ENCODE peak calls at places on chromosomes 12 and 14, in five cellular contexts. Q is Peyer's patch, O is Karpas-422, B is SK-N-SH, E is BE2C. M is an unnamed sample. For H3K36me3, the result is how much of the 10 kb centered on the place peaks cover.

GRCh38 chr14:73223049-73223448 is 14.3 kb upstream of the PAPLN start:
- DNase-seq in E (no peak), O (peak), B (no peak), Q (no peak), M (no peak)

GRCh38 chr12:124130717-124131670 is 158.0 kb downstream of the ZNF664 start:
- DNase-seq in Q (no peak), E (no peak), O (no peak), B (no peak), M (no peak)

GRCh38 chr12:82942963-82943362 is 256.3 kb downstream of the TMTC2 start:
- DNase-seq in E (no peak), B (no peak), O (no peak), Q (no peak), M (no peak)

GRCh38 chr12:95322335-95322734 is 104.7 kb downstream of the VEZT start:
- DNase-seq in E (no peak), O (no peak), B (no peak), Q (no peak), M (no peak)

GRCh38 chr14:105464501-105464900 is 10.1 kb upstream of the CRIP2 start:
- DNase-seq in Q (no peak), B (no peak), E (no peak), O (no peak), M (no peak)

GRCh38 chr12:22350817-22351371 is 16.4 kb upstream of the ST8SIA1 start:
- DNase-seq in O (no peak), E (no peak), B (no peak), Q (no peak), M (no peak)

GRCh38 chr12:117590999-117591398 is 229.6 kb upstream of the NOS1 start:
- DNase-seq in Q (no peak), B (no peak), O (no peak), E (no peak), M (no peak)

GRCh38 chr14:68012861-68013260 is 193.3 kb downstream of the RAD51B start:
- DNase-seq in B (no peak), O (no peak), Q (no peak), E (no peak), M (no peak)

GRCh38 chr12:67517181-67517887 is 131.2 kb upstream of the DYRK2 start:
- DNase-seq in Q (no peak), E (no peak), B (no peak), O (no peak), M (no peak)

GRCh38 chr12:110046451-110047187 is 1.7 kb downstream of the C12orf76 start:
- DNase-seq in Q (no peak), O (no peak), E (no peak), B (no peak), M (no peak)

GRCh38 chr14:78157855-78158436 is 12.2 kb upstream of the NRXN3 start:
- DNase-seq in O (peak), E (no peak), Q (no peak), B (no peak), M (no peak)

GRCh38 chr12:106248849-106249371 is 1.1 kb upstream of the CKAP4 start:
- DNase-seq in O (no peak), Q (peak), B (no peak), E (no peak), M (peak)

GRCh38 chr14:21302013-21302857 is 22.4 kb downstream of the RPGRIP1 start:
- DNase-seq in E (no peak), O (no peak), B (no peak), Q (no peak), M (no peak)

GRCh38 chr12:64780220-64780530 is 21.0 kb upstream of the GNS start:
- DNase-seq in B (no peak), Q (no peak), E (no peak), O (no peak), M (no peak)

GRCh38 chr12:21323736-21324135 is 11.0 kb downstream of the SLCO1A2 start:
- DNase-seq in E (no peak), B (no peak), O (no peak), Q (no peak), M (no peak)

DNA sequence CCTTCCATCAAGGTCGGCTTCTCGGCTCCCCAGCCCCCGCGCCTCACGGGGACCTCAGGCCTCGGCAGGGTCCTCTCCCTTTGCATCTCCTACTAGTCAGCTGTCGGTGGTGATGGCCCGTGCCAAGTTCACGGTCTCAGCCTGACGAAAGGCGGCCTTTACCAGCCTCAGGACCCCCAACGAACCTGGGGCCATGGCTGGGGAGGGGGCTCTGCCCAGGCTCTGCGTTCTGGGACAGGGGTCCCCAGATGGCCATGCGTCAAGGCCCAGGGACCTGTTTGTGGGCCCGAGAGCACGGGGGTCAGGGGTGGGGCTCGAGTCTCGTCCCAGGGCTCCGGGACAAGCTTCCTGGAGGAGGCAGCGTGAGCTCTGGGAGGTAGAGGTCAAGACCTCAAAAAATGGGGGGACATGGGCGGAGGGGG is 32.8 kb upstream of the DEGS2 start:
- DNase-seq in B (no peak), O (no peak), Q (peak), E (no peak), M (no peak)
- H3K4me3 ChIP-seq in B (peak), O (peak), Q (peak), E (peak), M (peak)

DNA sequence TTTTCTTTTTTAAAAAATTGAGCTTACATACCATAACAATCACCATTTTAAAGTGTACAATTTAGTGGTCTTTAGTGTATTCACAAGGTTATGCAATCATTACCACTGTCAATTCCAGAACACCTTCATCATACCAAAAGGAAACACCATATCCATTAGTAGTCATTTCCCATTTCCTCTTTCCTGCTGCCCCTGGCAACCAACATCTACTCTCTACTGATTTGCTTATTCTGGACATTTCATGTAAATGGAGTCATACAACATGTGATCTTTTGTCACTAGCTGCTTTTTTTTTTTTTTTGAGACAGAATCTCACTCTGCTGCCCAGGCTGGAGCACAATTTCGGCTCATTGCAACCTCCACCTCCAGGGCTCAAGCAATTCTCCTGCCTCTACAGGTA is 66.8 kb upstream of the CFL2 start:
- DNase-seq in O (peak), B (no peak), E (no peak), Q (no peak), M (no peak)
- H3K36me3 ChIP-seq in O (half or more), B (half or more), E (half or more), Q (under half), M (under half)

DNA sequence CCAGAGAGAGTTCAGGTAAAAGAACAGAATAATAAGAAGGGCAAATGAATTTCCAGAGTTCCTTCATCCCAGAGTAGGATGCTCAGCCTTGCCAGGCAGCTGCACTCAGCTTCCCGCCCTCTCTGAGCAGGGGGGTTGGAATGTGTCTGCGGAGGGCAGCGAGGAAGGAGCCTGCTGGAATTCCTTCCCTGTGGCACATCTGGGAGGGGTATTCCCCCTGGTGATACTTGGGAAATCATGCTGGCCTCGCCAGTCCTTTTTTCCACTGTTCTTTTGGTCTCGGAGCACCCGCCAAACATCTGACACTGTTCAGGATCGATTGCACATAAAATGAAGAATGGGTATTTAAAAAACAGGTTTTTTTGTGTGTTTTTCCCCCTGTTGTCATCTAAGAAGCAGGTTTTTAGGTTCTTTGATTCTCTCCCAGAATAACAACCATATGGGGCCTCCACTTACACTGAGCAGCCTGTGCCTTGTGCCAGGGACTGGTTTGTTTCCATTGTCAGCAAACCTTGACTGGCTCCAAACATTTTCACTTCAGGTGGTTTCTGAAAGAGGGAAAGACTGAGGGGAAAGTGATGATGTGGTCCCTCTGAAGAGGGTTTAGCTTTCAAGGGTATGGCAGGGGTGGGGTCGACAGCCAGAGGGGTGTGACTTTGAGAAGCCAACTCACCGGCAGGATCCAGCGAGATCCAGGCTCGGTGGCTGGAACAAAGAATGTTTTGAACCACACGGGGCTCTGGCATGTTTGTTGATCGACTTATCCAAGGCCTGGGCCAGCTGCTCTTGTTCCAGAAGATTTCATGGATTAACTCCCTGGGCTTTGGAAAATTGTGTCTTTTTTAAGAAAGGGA is 215.1 kb downstream of the CACNA1C start:
- DNase-seq in O (no peak), Q (no peak), E (no peak), B (no peak), M (no peak)
- H3K4me3 ChIP-seq in O (no peak), Q (no peak), E (no peak), B (no peak), M (no peak)

GRCh38 chr14:101465795-101466448 is 95.4 kb upstream of the DIO3 start:
- DNase-seq in E (no peak), B (no peak), Q (peak), O (no peak), M (no peak)
- H3K36me3 ChIP-seq in E (under half), B (under half), Q (under half), O (under half), M (under half)

GRCh38 chr12:89134213-89134770 is 218.0 kb downstream of the DUSP6 start:
- DNase-seq in B (no peak), O (no peak), E (no peak), Q (no peak), M (no peak)
- H3K4me3 ChIP-seq in B (no peak), O (no peak), E (no peak), Q (no peak), M (no peak)

GRCh38 chr12:85356596-85357385 is 76.8 kb downstream of the ALX1 start:
- DNase-seq in B (no peak), E (no peak), Q (no peak), O (no peak), M (no peak)
- H3K36me3 ChIP-seq in B (under half), E (under half), Q (under half), O (under half), M (under half)

GRCh38 chr14:31842905-31843304 is 234.2 kb upstream of the ARHGAP5 start:
- DNase-seq in Q (no peak), O (no peak), E (no peak), B (no peak), M (no peak)
- H3K4me3 ChIP-seq in Q (no peak), O (no peak), E (no peak), B (no peak), M (no peak)

GRCh38 chr12:50087159-50087558 is 2.0 kb downstream of the SMARCD1 start:
- DNase-seq in Q (no peak), O (no peak), E (no peak), B (no peak), M (no peak)
- H3K36me3 ChIP-seq in Q (under half), O (under half), E (half or more), B (under half), M (under half)

DNA sequence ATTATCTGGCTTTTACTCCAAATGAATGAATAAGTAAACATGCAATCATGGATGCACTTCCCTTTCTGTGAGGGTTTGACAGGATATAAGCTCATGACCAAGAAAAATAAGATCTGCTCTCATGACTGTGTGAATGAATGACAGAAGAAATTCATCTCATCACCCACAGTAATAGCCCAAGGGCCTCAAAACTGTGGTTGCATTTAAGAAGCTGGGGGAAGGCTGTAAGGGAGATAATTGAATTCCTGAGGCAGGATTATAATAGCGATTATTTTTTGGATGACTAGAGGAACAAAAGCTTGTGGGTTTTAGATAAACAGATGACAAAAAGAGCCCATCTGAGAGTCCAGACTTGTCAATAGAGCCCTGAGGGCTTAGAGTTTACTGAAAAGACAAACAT is 161.1 kb downstream of the NTF3 start:
- DNase-seq in E (no peak), B (no peak), Q (no peak), O (no peak), M (no peak)
- H3K4me3 ChIP-seq in E (no peak), B (no peak), Q (no peak), O (no peak), M (no peak)

GRCh38 chr14:103728721-103729120 is 13.1 kb downstream of the ZFYVE21 start:
- DNase-seq in Q (no peak), E (no peak), B (no peak), O (no peak), M (no peak)
- H3K36me3 ChIP-seq in Q (under half), E (under half), B (under half), O (under half), M (under half)